ENCODE peak calls at places on chromosomes 5 and 9, in nine cellular contexts. V is nephron progenitor cell, E is breast epithelium, M is WTC11, S is IMR-90, J is endothelial cell, X is esophagus squamous epithelium, W is lower leg skin, Z is MCF 10A. I is an unnamed sample.
A peak's percentile ranks its signal among the peaks of the same experiment; 100 is the strongest.

GRCh38 chr5:17147225-17148120 is 70.0 kb upstream of the BASP1 start:
- DNase-seq in E (no peak), S (peak; percentile 39), V (no peak), X (no peak), J (no peak), Z (no peak), M (no peak), W (no peak), I (no peak)

GRCh38 chr9:107557236-107557990 is 67.8 kb upstream of the KLF4 start:
- DNase-seq in X (no peak), M (no peak), Z (peak; percentile 22), V (no peak), W (no peak), E (no peak), J (no peak), S (peak; percentile 20), I (no peak)

GRCh38 chr9:135077497-135078200 is 9.8 kb upstream of the OLFM1 start:
- DNase-seq in Z (peak; percentile 13), W (no peak), X (no peak), V (peak; percentile 94), J (peak; percentile 80), S (no peak), M (peak; percentile 80), E (peak; percentile 49), I (peak; percentile 13)

GRCh38 chr5:16792278-16793275 is 143.5 kb downstream of the MYO10 start:
- DNase-seq in W (no peak), V (no peak), X (no peak), S (no peak), E (no peak), Z (no peak), M (no peak), J (no peak), I (no peak)

GRCh38 chr9:21789541-21790037 is 12.8 kb upstream of the MTAP start:
- DNase-seq in M (peak; percentile 34), Z (no peak), S (peak; percentile 95), V (peak; percentile 52), E (no peak), W (peak; percentile 72), J (peak; percentile 35), X (no peak), I (peak; percentile 69)

GRCh38 chr9:93013856-93014582 is 44.5 kb upstream of the SUSD3 start:
- DNase-seq in S (no peak), M (peak; percentile 47), Z (no peak), E (no peak), X (no peak), W (no peak), V (no peak), J (no peak), I (no peak)

GRCh38 chr5:82159014-82159413 is 119.1 kb downstream of the RPS23 start:
- DNase-seq in S (peak; percentile 65), V (no peak), Z (peak; percentile 86), X (no peak), E (no peak), J (no peak), M (no peak), W (no peak), I (no peak)

GRCh38 chr9:129128689-129129088 is 17.5 kb downstream of the PTPA start:
- DNase-seq in V (no peak), M (no peak), S (no peak), J (no peak), E (no peak), Z (no peak), W (no peak), X (no peak), I (no peak)

GRCh38 chr5:80479713-80480112 is 8.2 kb upstream of the FAM151B start:
- DNase-seq in M (no peak), V (no peak), W (no peak), E (no peak), S (no peak), Z (no peak), J (no peak), X (no peak), I (no peak)

GRCh38 chr5:9156282-9156681 is 389.6 kb downstream of the SEMA5A start:
- DNase-seq in X (no peak), V (peak; percentile 39), M (peak; percentile 58), J (peak; percentile 53), Z (peak; percentile 72), W (peak; percentile 39), E (no peak), S (peak; percentile 83), I (peak; percentile 17)

GRCh38 chr5:52043137-52043536 is 659.9 kb downstream of the ISL1 start:
- DNase-seq in V (no peak), J (no peak), E (no peak), Z (no peak), X (no peak), M (no peak), W (no peak), S (no peak), I (no peak)

GRCh38 chr9:23451802-23452418 is 374.1 kb downstream of the ELAVL2 start:
- DNase-seq in V (no peak), S (no peak), M (no peak), E (no peak), W (no peak), X (no peak), J (no peak), Z (no peak), I (no peak)

GRCh38 chr5:166639151-166639550 is 1652.3 kb upstream of the WWC1 start:
- DNase-seq in S (no peak), W (no peak), E (no peak), M (no peak), Z (no peak), X (no peak), J (no peak), V (no peak), I (no peak)

GRCh38 chr9:114289571-114290481 is 33.1 kb upstream of the ORM1 start:
- DNase-seq in W (no peak), X (no peak), M (no peak), J (no peak), E (peak; percentile 46), V (no peak), Z (no peak), S (no peak), I (no peak)

GRCh38 chr9:31486630-31487029 is 897.8 kb upstream of the ACO1 start:
- DNase-seq in V (no peak), J (no peak), W (no peak), Z (no peak), M (no peak), S (no peak), E (no peak), X (no peak), I (no peak)

GRCh38 chr9:70902705-70903131 is 218.7 kb downstream of the TRPM3 start:
- DNase-seq in E (no peak), M (no peak), X (no peak), W (no peak), Z (peak; percentile 90), J (no peak), S (peak; percentile 96), V (no peak), I (no peak)

GRCh38 chr5:168712280-168712924 is 133.2 kb upstream of the PANK3 start:
- DNase-seq in X (no peak), S (peak; percentile 97), E (no peak), J (no peak), Z (peak; percentile 87), M (no peak), V (no peak), W (no peak), I (no peak)

GRCh38 chr9:6910032-6910431 is 152.3 kb downstream of the KDM4C start:
- DNase-seq in X (no peak), Z (peak; percentile 33), E (no peak), V (no peak), W (no peak), J (no peak), M (no peak), S (peak; percentile 34), I (no peak)
- TF ChIP-seq CTCF in X (no peak), Z (peak; percentile 32), E (no peak), V (peak; percentile 46), W (no peak), J (peak; percentile 69), M (peak; percentile 25), S (peak; percentile 60), I (peak; percentile 41)

DNA sequence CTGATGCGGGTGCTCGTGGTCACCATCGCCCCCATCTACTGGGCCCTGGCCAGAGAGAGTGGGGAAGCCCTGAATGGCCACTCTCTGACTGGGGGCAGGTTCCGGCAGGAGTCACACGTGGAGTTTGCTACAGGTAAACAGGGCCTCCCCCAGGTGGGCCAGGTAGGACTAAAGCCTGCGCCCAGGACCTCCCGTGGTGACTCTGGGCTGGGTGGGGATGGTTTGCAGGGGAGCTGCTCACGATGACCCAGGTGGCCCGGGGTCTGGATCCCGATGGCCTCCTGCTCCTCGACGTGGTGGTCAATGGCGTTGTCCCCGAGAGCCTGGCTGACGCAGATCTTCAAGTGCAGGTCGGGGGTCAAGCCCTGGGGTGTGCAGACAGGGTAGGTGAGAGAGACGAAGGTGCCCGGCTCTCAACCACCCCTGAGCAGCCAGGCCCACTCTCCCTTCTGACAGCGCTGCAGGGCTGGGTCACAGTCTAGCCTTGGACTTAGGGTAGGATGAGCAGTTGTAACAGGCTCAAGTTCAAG is 19.9 kb upstream of the ASS1 start:
- DNase-seq in V (no peak), S (no peak), W (no peak), Z (no peak), J (no peak), E (no peak), X (no peak), M (no peak), I (no peak)
- TF ChIP-seq CTCF in V (no peak), S (no peak), W (no peak), Z (no peak), J (no peak), E (no peak), X (no peak), M (no peak), I (no peak)

GRCh38 chr5:170348069-170348702 is 41.0 kb downstream of the KCNMB1 start:
- DNase-seq in Z (no peak), J (no peak), S (no peak), E (no peak), V (no peak), W (no peak), X (no peak), M (no peak), I (no peak)
- TF ChIP-seq CTCF in Z (peak; percentile 19), J (no peak), S (no peak), E (peak; percentile 23), V (no peak), W (no peak), X (no peak), M (no peak), I (peak; percentile 23)

GRCh38 chr9:124764774-124765438 is 6.2 kb downstream of the NR6A1 start:
- DNase-seq in E (no peak), W (no peak), Z (peak; percentile 35), S (no peak), M (no peak), X (no peak), J (no peak), V (no peak), I (no peak)
- TF ChIP-seq CTCF in E (no peak), W (no peak), Z (peak; percentile 37), S (peak; percentile 40), M (no peak), X (no peak), J (no peak), V (peak; percentile 18), I (no peak)